ENCODE peak calls at places on chromosome 22, in eight cellular contexts. One of them, this sample, is unnamed.

GRCh38 chr22:19048531-19048930 is 73.7 kb downstream of the DGCR2 start:
- DNase-seq in AG04450: no peak
- DNase-seq in pancreas: no peak
- DNase-seq in AG09319: no peak
- DNase-seq in progenitor cell of endocrine pancreas: no peak
- DNase-seq in lower leg skin: no peak
- DNase-seq in WTC11: no peak
- DNase-seq in colonic mucosa: no peak
- DNase-seq in this sample: no peak

GRCh38 chr22:31876156-31877035 is 67.9 kb upstream of the YWHAH start:
- DNase-seq in AG04450: no peak
- DNase-seq in lower leg skin: no peak
- DNase-seq in colonic mucosa: no peak
- DNase-seq in WTC11: no peak
- DNase-seq in AG09319: no peak
- DNase-seq in pancreas: no peak
- DNase-seq in progenitor cell of endocrine pancreas: no peak
- DNase-seq in this sample: no peak

GRCh38 chr22:20080776-20081654 is 974 bp downstream of the DGCR8 start:
- DNase-seq in WTC11: no peak
- DNase-seq in AG04450: peak; percentile 16
- DNase-seq in pancreas: peak; percentile 48
- DNase-seq in AG09319: no peak
- DNase-seq in colonic mucosa: peak; percentile 38
- DNase-seq in lower leg skin: peak; percentile 88
- DNase-seq in progenitor cell of endocrine pancreas: peak; percentile 22
- DNase-seq in this sample: no peak

GRCh38 chr22:20509344-20510047 is 2.1 kb downstream of the MED15 start:
- DNase-seq in lower leg skin: peak; percentile 94
- DNase-seq in AG09319: peak; percentile 72
- DNase-seq in WTC11: no peak
- DNase-seq in progenitor cell of endocrine pancreas: no peak
- DNase-seq in colonic mucosa: peak; percentile 81
- DNase-seq in AG04450: peak; percentile 82
- DNase-seq in pancreas: no peak
- DNase-seq in this sample: no peak

GRCh38 chr22:40326905-40327735 is 19.2 kb upstream of the ADSL start:
- DNase-seq in WTC11: no peak
- DNase-seq in pancreas: no peak
- DNase-seq in AG04450: peak; percentile 24
- DNase-seq in AG09319: no peak
- DNase-seq in lower leg skin: no peak
- DNase-seq in colonic mucosa: no peak
- DNase-seq in progenitor cell of endocrine pancreas: no peak
- DNase-seq in this sample: no peak

GRCh38 chr22:24706050-24706449 is 68.5 kb downstream of the PIWIL3 start:
- DNase-seq in pancreas: no peak
- DNase-seq in lower leg skin: no peak
- DNase-seq in WTC11: peak; percentile 61
- DNase-seq in colonic mucosa: no peak
- DNase-seq in AG04450: no peak
- DNase-seq in AG09319: no peak
- DNase-seq in progenitor cell of endocrine pancreas: no peak
- DNase-seq in this sample: no peak

GRCh38 chr22:27625769-27626674 is 175.5 kb downstream of the MN1 start:
- DNase-seq in AG04450: no peak
- DNase-seq in AG09319: no peak
- DNase-seq in pancreas: no peak
- DNase-seq in WTC11: no peak
- DNase-seq in progenitor cell of endocrine pancreas: no peak
- DNase-seq in lower leg skin: no peak
- DNase-seq in colonic mucosa: no peak
- DNase-seq in this sample: no peak

GRCh38 chr22:47337161-47337621 is 574.7 kb downstream of the TBC1D22A start:
- DNase-seq in AG09319: no peak
- DNase-seq in colonic mucosa: no peak
- DNase-seq in lower leg skin: peak; percentile 61
- DNase-seq in WTC11: no peak
- DNase-seq in progenitor cell of endocrine pancreas: no peak
- DNase-seq in AG04450: peak; percentile 42
- DNase-seq in pancreas: no peak
- DNase-seq in this sample: no peak

GRCh38 chr22:48474881-48475280 is 1352.8 kb downstream of the BRD1 start:
- DNase-seq in progenitor cell of endocrine pancreas: no peak
- DNase-seq in AG04450: no peak
- DNase-seq in AG09319: no peak
- DNase-seq in lower leg skin: peak; percentile 68
- DNase-seq in pancreas: no peak
- DNase-seq in WTC11: no peak
- DNase-seq in colonic mucosa: no peak
- DNase-seq in this sample: no peak

GRCh38 chr22:47813661-47814060 is 1051.2 kb downstream of the TBC1D22A start:
- DNase-seq in lower leg skin: peak; percentile 54
- DNase-seq in progenitor cell of endocrine pancreas: no peak
- DNase-seq in AG04450: no peak
- DNase-seq in pancreas: no peak
- DNase-seq in WTC11: no peak
- DNase-seq in colonic mucosa: no peak
- DNase-seq in AG09319: no peak
- DNase-seq in this sample: no peak

GRCh38 chr22:35777335-35777975 is 59.8 kb downstream of the APOL5 start:
- DNase-seq in WTC11: no peak
- DNase-seq in pancreas: no peak
- DNase-seq in lower leg skin: no peak
- DNase-seq in AG04450: peak; percentile 58
- DNase-seq in AG09319: no peak
- DNase-seq in progenitor cell of endocrine pancreas: no peak
- DNase-seq in colonic mucosa: no peak
- DNase-seq in this sample: no peak

GRCh38 chr22:33844273-33844672 is 76.0 kb downstream of the LARGE1 start:
- DNase-seq in lower leg skin: no peak
- DNase-seq in progenitor cell of endocrine pancreas: no peak
- DNase-seq in AG04450: no peak
- DNase-seq in AG09319: no peak
- DNase-seq in WTC11: no peak
- DNase-seq in pancreas: no peak
- DNase-seq in colonic mucosa: no peak
- DNase-seq in this sample: no peak

GRCh38 chr22:49301398-49302149 is 526.1 kb downstream of the BRD1 start:
- DNase-seq in pancreas: no peak
- DNase-seq in AG04450: no peak
- DNase-seq in lower leg skin: peak; percentile 81
- DNase-seq in AG09319: no peak
- DNase-seq in colonic mucosa: no peak
- DNase-seq in WTC11: no peak
- DNase-seq in progenitor cell of endocrine pancreas: peak; percentile 8
- DNase-seq in this sample: no peak

GRCh38 chr22:42173183-42173926 is 42.7 kb upstream of the CYP2D6 start:
- DNase-seq in lower leg skin: no peak
- DNase-seq in progenitor cell of endocrine pancreas: no peak
- DNase-seq in WTC11: no peak
- DNase-seq in AG04450: no peak
- DNase-seq in AG09319: no peak
- DNase-seq in pancreas: no peak
- DNase-seq in colonic mucosa: no peak
- DNase-seq in this sample: no peak

GRCh38 chr22:42617155-42617983 is 2.7 kb upstream of the POLDIP3 start:
- DNase-seq in AG04450: no peak
- DNase-seq in pancreas: no peak
- DNase-seq in colonic mucosa: no peak
- DNase-seq in progenitor cell of endocrine pancreas: no peak
- DNase-seq in WTC11: no peak
- DNase-seq in AG09319: no peak
- DNase-seq in lower leg skin: no peak
- DNase-seq in this sample: no peak

GRCh38 chr22:48943567-48944432 is 883.9 kb downstream of the BRD1 start:
- DNase-seq in WTC11: peak; percentile 38
- DNase-seq in AG09319: no peak
- DNase-seq in pancreas: no peak
- DNase-seq in lower leg skin: peak; percentile 74
- DNase-seq in colonic mucosa: peak; percentile 20
- DNase-seq in progenitor cell of endocrine pancreas: peak; percentile 39
- DNase-seq in AG04450: no peak
- DNase-seq in this sample: no peak

GRCh38 chr22:29194269-29194668 is 11.4 kb upstream of the EMID1 start:
- DNase-seq in AG09319: no peak
- DNase-seq in colonic mucosa: no peak
- DNase-seq in WTC11: no peak
- DNase-seq in pancreas: no peak
- DNase-seq in AG04450: no peak
- DNase-seq in lower leg skin: no peak
- DNase-seq in progenitor cell of endocrine pancreas: no peak
- DNase-seq in this sample: no peak
- TF ChIP-seq CTCF in AG09319: no peak
- TF ChIP-seq CTCF in colonic mucosa: no peak
- TF ChIP-seq CTCF in WTC11: no peak
- TF ChIP-seq CTCF in pancreas: no peak
- TF ChIP-seq CTCF in AG04450: peak; percentile 11
- TF ChIP-seq CTCF in lower leg skin: no peak
- TF ChIP-seq CTCF in progenitor cell of endocrine pancreas: peak; percentile 23
- TF ChIP-seq CTCF in this sample: no peak

DNA sequence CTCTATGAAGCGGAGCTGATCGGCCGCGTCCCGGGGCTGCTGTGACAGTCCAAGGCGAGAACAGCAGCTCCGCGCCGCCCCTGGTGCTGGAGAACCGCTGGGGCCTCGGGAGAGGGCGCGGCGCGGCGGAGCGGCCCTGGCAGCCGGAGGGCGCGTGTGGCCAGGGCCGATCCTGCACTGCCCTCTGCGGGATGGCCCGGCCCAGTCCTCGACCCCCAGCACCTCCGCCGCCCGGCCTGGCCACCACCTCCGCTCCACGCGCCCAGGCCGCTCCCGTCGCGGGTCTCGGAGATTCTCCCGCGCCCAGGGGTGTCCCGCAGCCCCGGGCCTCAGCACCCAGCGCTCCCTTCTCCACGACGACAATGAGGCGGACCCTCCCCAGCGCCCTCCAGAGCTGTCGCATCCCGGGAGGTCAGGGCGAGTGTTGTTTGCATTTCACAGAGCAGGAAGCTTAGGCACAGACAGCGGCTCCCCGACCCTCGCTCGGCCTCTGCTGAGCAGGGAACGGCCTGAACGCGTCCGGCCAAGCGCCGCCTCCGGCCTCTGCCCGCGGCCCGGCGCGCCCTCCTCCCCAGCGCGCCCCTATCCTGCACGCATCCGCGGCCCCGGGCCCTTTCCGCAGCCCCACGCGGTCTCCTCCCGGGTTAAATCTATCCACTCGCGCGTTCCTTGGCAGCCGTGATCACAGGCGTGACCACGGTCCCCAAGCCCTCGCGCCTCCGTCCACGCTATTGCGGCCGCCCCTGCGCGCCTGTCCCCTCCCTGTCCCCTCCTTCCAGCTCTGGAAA is 109.7 kb downstream of the WNT7B start:
- DNase-seq in pancreas: no peak
- DNase-seq in WTC11: peak; percentile 53
- DNase-seq in progenitor cell of endocrine pancreas: no peak
- DNase-seq in colonic mucosa: peak; percentile 16
- DNase-seq in AG09319: no peak
- DNase-seq in AG04450: no peak
- DNase-seq in lower leg skin: no peak
- DNase-seq in this sample: no peak
- TF ChIP-seq CTCF in pancreas: no peak
- TF ChIP-seq CTCF in WTC11: no peak
- TF ChIP-seq CTCF in progenitor cell of endocrine pancreas: peak; percentile 49
- TF ChIP-seq CTCF in colonic mucosa: no peak
- TF ChIP-seq CTCF in AG09319: peak; percentile 23
- TF ChIP-seq CTCF in AG04450: peak; percentile 8
- TF ChIP-seq CTCF in lower leg skin: no peak
- TF ChIP-seq CTCF in this sample: no peak

DNA sequence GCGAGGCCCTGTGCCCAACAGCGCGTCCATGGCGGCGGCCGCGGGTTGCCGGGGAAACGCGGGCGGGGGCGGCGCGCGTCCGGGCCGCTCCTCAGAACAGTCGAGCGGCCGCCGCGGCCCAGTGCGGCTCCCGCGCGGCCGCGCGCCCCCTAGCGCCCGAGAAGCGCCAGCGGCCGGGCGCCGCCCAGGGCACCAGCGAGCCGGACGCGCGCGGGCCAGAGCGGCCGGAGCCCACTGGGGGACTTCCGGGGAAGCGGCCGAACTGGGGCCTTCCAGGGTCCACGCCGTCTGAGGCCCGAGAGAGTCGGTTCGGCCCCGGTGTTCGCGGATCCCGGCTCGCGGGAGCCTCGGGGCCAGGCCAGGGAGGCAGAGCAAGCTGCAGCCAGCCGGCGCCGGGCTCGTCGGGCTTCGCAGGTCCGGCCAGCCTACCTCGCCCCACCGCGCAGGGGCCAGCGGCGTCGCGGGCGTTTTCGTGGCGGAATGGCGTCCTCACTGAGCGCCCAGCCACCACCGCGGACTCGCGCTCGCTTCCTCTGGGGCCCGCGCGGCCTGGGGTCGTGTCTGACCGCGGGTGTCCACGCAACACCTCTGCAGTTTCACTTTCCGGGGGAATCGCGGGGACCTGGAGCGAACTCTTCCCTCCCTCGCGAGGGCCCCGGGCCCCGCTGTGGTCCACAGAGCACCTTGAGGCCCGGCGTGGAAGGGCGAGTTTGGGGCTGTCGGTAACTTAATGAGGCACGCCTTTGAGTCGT is at the start of gene DENND6B:
- DNase-seq in pancreas: peak; percentile 88
- DNase-seq in WTC11: peak; percentile 77
- DNase-seq in progenitor cell of endocrine pancreas: peak; percentile 74
- DNase-seq in AG04450: peak; percentile 33
- DNase-seq in AG09319: peak; percentile 52
- DNase-seq in lower leg skin: peak; percentile 94
- DNase-seq in colonic mucosa: peak; percentile 80
- DNase-seq in this sample: peak; percentile 82
- TF ChIP-seq CTCF in pancreas: no peak
- TF ChIP-seq CTCF in WTC11: peak; percentile 33
- TF ChIP-seq CTCF in progenitor cell of endocrine pancreas: peak; percentile 56
- TF ChIP-seq CTCF in AG04450: no peak
- TF ChIP-seq CTCF in AG09319: no peak
- TF ChIP-seq CTCF in lower leg skin: no peak
- TF ChIP-seq CTCF in colonic mucosa: peak; percentile 41
- TF ChIP-seq CTCF in this sample: no peak

DNA sequence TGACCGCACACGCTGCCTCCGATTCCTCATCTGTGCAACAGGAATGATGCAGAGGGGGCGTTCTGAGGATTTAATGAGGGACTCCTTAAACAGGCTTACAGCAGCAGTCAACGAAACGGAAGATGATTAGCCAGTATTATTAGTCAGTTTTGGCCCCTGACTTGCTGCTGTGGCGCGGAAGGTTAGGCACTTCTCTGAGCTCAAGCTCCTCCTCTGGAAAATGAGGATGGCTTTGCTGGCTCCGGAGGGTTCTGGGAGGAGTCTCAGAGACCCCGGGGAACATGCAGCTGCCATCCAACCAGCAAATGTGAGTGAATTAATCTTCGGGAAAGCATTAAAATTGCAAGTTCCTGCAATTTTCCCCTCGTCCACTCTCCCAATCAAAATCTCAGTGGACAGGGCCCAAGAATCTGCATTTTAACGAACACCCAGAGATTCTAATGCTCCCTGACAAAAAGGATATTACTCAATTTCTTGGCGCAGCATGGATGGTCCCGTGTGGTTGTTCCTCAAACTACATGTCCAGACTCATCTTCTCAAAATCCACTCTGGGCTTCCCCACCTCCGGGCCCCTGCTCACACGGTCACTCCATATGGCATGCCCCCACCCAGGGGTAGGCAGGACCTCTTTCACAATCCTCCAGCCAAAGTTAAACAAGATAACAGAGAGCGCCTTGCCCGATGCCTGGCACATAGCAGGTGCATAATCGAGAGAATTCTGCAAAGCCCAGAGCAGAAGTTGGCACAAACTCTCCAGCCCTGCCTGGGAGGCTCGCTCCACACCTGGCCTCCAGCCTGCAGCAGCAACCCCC is 6.4 kb downstream of the ELFN2 start:
- DNase-seq in pancreas: no peak
- DNase-seq in progenitor cell of endocrine pancreas: no peak
- DNase-seq in AG09319: no peak
- DNase-seq in WTC11: no peak
- DNase-seq in AG04450: no peak
- DNase-seq in colonic mucosa: no peak
- DNase-seq in lower leg skin: no peak
- DNase-seq in this sample: no peak
- TF ChIP-seq CTCF in pancreas: no peak
- TF ChIP-seq CTCF in progenitor cell of endocrine pancreas: peak; percentile 11
- TF ChIP-seq CTCF in AG09319: no peak
- TF ChIP-seq CTCF in WTC11: no peak
- TF ChIP-seq CTCF in AG04450: no peak
- TF ChIP-seq CTCF in colonic mucosa: no peak
- TF ChIP-seq CTCF in lower leg skin: no peak
- TF ChIP-seq CTCF in this sample: no peak

This sample was measured in activated B cell treated with CpG ODN at 0.5 μM for 24 hours.